ENCODE peak calls at places on chromosomes 3 and 15, in seven cellular contexts. I, B, U, R, D, N and Z are unnamed samples.

GRCh38 chr15:70528270-70528706 is 235.1 kb downstream of the UACA start:
- DNase-seq in I (no peak), B (no peak), U (no peak), R (no peak), D (no peak), N (no peak), Z (peak)

GRCh38 chr3:195198424-195199346 is 72.3 kb downstream of the XXYLT1 start:
- DNase-seq in I (no peak), B (no peak), U (no peak), R (no peak), D (no peak), N (no peak), Z (no peak)

GRCh38 chr3:50466177-50466576 is 37.3 kb downstream of the CACNA2D2 start:
- DNase-seq in I (no peak), B (no peak), U (no peak), R (no peak), D (no peak), N (no peak), Z (no peak)

GRCh38 chr15:97124790-97125189 is 794.3 kb downstream of the NR2F2 start:
- DNase-seq in I (no peak), B (no peak), U (no peak), R (no peak), D (no peak), N (no peak), Z (no peak)

GRCh38 chr3:156964562-156964961 is 138.4 kb downstream of the LEKR1 start:
- DNase-seq in I (no peak), B (no peak), U (no peak), R (peak), D (no peak), N (no peak), Z (no peak)

GRCh38 chr3:196317702-196318467 is at the start of gene DYNLT2B:
- DNase-seq in I (peak), B (peak), U (peak), R (peak), D (peak), N (peak), Z (peak)

GRCh38 chr3:18888370-18888769 is 259.9 kb upstream of the KCNH8 start:
- DNase-seq in I (no peak), B (no peak), U (no peak), R (no peak), D (no peak), N (no peak), Z (no peak)

GRCh38 chr3:99330281-99330680 is 308.1 kb upstream of the COL8A1 start:
- DNase-seq in I (no peak), B (no peak), U (no peak), R (no peak), D (no peak), N (peak), Z (no peak)

GRCh38 chr3:37435572-37435971 is 261.2 kb upstream of the LRRFIP2 start:
- DNase-seq in I (no peak), B (peak), U (no peak), R (no peak), D (no peak), N (no peak), Z (no peak)

GRCh38 chr3:8768364-8769087 is 887 bp downstream of the OXTR start:
- DNase-seq in I (no peak), B (peak), U (no peak), R (no peak), D (no peak), N (no peak), Z (no peak)

GRCh38 chr3:172519241-172519640 is 4.0 kb downstream of the TNFSF10 start:
- DNase-seq in I (no peak), B (no peak), U (no peak), R (no peak), D (no peak), N (no peak), Z (no peak)

GRCh38 chr3:172520332-172520831 is 2.8 kb downstream of the TNFSF10 start:
- DNase-seq in I (no peak), B (no peak), U (peak), R (peak), D (no peak), N (no peak), Z (no peak)

GRCh38 chr3:172519740-172520139 is 3.5 kb downstream of the TNFSF10 start:
- DNase-seq in I (no peak), B (no peak), U (no peak), R (no peak), D (no peak), N (no peak), Z (no peak)

GRCh38 chr3:172516318-172517214 is 6.7 kb downstream of the TNFSF10 start:
- DNase-seq in I (no peak), B (no peak), U (no peak), R (peak), D (peak), N (peak), Z (peak)

DNA sequence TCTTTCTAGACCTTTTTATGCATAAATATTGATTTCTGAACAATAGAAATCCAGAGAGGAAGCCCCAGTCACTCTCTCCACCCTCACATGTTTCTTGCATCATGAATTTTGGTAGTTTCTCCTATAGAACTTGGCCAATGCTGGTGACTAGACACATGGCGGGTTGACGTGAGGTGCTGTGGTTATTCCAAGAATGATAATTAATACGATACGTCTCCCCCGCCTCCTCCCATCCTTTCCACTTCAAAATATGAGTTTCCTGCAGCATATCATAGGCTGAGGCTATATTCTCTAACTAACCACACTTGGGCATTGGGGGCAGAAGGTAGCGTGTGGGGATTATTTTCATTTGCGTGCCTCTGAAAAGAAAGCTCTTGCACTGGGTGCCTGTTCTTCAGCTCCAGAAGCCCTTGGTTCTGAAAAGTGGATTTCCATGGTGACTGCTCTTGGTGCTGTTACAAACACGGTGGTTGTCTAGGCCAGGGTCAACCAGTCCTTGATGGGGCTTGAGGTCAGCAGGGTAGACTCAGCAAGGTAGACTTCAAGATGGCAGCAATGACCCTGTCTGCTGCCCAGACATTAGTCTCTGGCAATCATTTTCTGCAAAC is 5.3 kb downstream of the TNFSF10 start:
- DNase-seq in I (no peak), B (no peak), U (no peak), R (peak), D (no peak), N (no peak), Z (no peak)
- H3K4me3 ChIP-seq in I (peak), B (no peak), U (peak), R (no peak), D (no peak), N (no peak), Z (no peak)

DNA sequence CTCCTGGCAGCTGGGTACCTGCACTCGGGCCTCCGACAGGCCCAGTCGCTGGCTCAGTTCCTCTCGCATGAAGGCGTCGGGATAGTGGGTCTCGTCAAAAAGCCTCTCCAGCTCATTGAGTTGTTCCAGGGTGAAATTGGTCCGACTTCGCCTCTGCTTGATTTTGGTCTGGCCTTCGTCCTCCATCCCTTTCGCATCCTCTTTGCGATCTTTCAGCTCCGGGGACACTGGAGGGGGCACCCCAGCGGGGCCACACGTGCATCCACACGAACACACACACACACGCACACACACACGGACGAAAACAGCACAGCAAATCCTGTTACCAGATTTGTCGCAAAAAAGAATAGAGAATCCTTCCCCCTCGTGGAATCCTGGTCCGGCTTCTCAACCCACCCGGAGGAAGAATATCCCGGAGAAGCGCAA is 3.5 kb downstream of the SHOX2 start:
- DNase-seq in I (no peak), B (peak), U (no peak), R (peak), D (no peak), N (no peak), Z (no peak)
- H3K4me3 ChIP-seq in I (no peak), B (peak), U (no peak), R (peak), D (no peak), N (no peak), Z (peak)

GRCh38 chr3:152260529-152260928 is 8.2 kb upstream of the MBNL1 start:
- DNase-seq in I (no peak), B (no peak), U (no peak), R (no peak), D (no peak), N (no peak), Z (no peak)
- H3K4me3 ChIP-seq in I (no peak), B (no peak), U (no peak), R (no peak), D (no peak), N (no peak), Z (no peak)

GRCh38 chr3:185362850-185363661 is at the start of gene MAP3K13:
- DNase-seq in I (peak), B (peak), U (peak), R (peak), D (peak), N (peak), Z (peak)

GRCh38 chr3:185365281-185366211 is 2.6 kb downstream of the MAP3K13 start:
- DNase-seq in I (no peak), B (no peak), U (no peak), R (no peak), D (no peak), N (no peak), Z (no peak)

GRCh38 chr3:185361920-185362319 is 1.0 kb upstream of the MAP3K13 start:
- DNase-seq in I (no peak), B (no peak), U (no peak), R (peak), D (no peak), N (no peak), Z (no peak)

GRCh38 chr3:185366913-185367312 is 4.0 kb downstream of the MAP3K13 start:
- DNase-seq in I (no peak), B (no peak), U (no peak), R (no peak), D (no peak), N (no peak), Z (no peak)

GRCh38 chr3:185363662-185364203 is 797 bp downstream of the MAP3K13 start:
- DNase-seq in I (no peak), B (peak), U (no peak), R (no peak), D (no peak), N (no peak), Z (no peak)
- H3K4me3 ChIP-seq in I (peak), B (peak), U (peak), R (peak), D (peak), N (peak), Z (peak)

DNA sequence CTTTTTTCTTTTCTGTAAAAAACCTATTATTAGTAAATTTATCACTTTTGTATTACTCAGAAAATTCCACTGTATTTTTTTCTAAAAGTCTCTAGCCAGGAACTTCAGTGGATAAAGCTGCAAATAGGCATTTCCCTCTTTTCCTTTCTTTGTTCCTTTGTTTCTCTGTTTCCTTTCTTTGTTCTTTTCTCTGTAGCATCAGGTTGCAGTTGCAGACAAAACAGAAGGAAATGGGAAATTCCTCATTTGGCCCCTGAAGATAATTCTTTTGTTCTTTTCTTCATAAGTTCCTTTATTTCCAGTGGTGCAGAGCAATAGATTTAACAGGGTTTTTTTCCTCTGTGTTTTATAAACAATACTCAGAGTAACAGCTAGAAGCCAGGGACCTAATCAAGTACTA is 416.5 kb downstream of the TBL1XR1 start:
- DNase-seq in I (no peak), B (peak), U (no peak), R (no peak), D (no peak), N (no peak), Z (no peak)
- H3K4me3 ChIP-seq in I (no peak), B (no peak), U (no peak), R (no peak), D (no peak), N (no peak), Z (no peak)

DNA sequence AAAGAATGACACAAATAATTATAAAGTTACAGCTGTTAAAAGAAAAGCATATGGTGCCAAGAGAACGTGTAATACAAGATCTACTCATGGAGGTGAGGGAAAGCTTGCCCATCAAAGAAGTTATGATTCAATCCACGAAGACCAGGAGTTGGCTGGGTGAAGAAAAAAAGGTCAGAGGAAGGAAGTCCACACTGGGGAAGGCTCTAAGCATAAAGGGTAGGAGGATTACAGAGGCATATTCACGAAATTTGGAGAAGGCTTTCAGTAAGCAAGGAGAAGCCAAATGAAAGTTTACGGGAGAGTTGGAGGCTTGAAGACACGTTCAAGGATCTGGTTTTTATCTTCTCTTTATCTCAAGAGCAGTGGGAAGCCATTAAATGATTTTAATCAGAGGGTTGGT is 1.8 kb upstream of the TGFBR2 start:
- DNase-seq in I (no peak), B (no peak), U (no peak), R (no peak), D (no peak), N (no peak), Z (no peak)
- H3K4me3 ChIP-seq in I (peak), B (no peak), U (no peak), R (no peak), D (no peak), N (no peak), Z (peak)

DNA sequence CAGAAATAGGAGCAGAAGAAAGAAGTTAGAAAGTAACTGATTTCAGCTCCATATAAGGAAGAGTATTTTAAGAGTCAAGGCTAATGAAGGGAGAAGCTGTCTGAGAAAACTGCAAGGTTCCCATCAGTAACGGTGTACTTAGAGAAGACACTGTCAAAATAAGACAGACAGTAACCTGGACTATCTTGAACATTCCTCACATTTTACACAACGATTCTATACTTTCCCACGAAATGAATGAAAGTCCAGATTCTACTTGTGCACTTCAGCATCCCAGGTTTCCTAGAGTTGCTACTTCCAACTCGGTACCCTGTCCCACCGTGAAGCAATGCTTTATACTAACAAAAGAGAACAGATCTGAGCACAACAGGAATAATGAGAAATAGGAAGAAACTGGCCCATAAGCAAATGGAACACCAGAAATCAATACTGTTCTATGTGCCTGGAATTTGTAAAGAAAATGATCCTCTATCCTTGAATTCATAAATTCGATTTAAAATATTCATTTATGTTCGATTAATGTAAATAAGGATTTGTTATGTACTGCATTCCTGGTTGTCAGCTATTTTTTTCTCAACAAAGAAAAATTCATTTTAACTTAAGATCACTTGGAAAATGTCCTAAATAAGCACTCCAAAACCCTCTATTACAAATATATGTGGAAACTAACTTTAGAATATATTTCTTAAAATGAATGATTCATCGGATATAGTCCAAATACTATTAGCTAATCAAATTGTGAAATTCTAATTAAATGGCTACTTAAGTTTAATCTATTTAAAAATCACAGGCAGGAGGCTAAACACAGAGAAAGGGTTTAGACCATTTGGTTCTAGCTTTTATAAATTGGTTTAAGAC is 1.5 kb downstream of the C3orf70 start:
- DNase-seq in I (no peak), B (no peak), U (no peak), R (no peak), D (no peak), N (no peak), Z (no peak)
- H3K4me3 ChIP-seq in I (peak), B (no peak), U (no peak), R (no peak), D (peak), N (no peak), Z (peak)

GRCh38 chr3:125212509-125213372 is at the start of gene SLC12A8:
- DNase-seq in I (peak), B (peak), U (no peak), R (no peak), D (no peak), N (no peak), Z (no peak)

GRCh38 chr3:125214738-125215137 is 2.2 kb upstream of the SLC12A8 start:
- DNase-seq in I (no peak), B (no peak), U (no peak), R (peak), D (no peak), N (no peak), Z (no peak)

GRCh38 chr3:125213946-125214542 is 1.5 kb upstream of the SLC12A8 start:
- DNase-seq in I (no peak), B (no peak), U (peak), R (peak), D (no peak), N (no peak), Z (no peak)

GRCh38 chr3:125211523-125212095 is 939 bp downstream of the SLC12A8 start:
- DNase-seq in I (no peak), B (no peak), U (no peak), R (no peak), D (no peak), N (no peak), Z (no peak)

GRCh38 chr3:125212096-125212508 is 446 bp downstream of the SLC12A8 start:
- DNase-seq in I (peak), B (peak), U (no peak), R (no peak), D (no peak), N (no peak), Z (no peak)
- H3K4me3 ChIP-seq in I (peak), B (peak), U (peak), R (peak), D (peak), N (no peak), Z (peak)

GRCh38 chr3:127002195-127003174 is 19.6 kb downstream of the PLXNA1 start:
- DNase-seq in I (peak), B (peak), U (peak), R (peak), D (peak), N (peak), Z (peak)
- H3K4me3 ChIP-seq in I (peak), B (no peak), U (no peak), R (peak), D (no peak), N (no peak), Z (peak)

GRCh38 chr3:14179795-14180194 is 1.2 kb downstream of the LSM3 start:
- DNase-seq in I (no peak), B (no peak), U (no peak), R (no peak), D (no peak), N (no peak), Z (no peak)
- H3K4me3 ChIP-seq in I (no peak), B (no peak), U (no peak), R (no peak), D (no peak), N (peak), Z (no peak)